ENCODE peak calls at places on chromosomes 12 and 14, in seven cellular contexts. Z, E, X, V, Q, W and F are unnamed samples.

GRCh38 chr12:101021911-101022388 is 188.1 kb downstream of the SLC5A8 start:
- DNase-seq in Q (no peak), E (no peak), Z (no peak), X (no peak), V (no peak), W (peak; percentile 88), F (no peak)

GRCh38 chr14:31752867-31753661 is 191.9 kb downstream of the NUBPL start:
- DNase-seq in V (no peak), E (no peak), X (no peak), Z (no peak), Q (no peak), W (no peak), F (no peak)

GRCh38 chr12:89390802-89391673 is 38.7 kb upstream of the DUSP6 start:
- DNase-seq in Z (no peak), Q (no peak), X (no peak), W (peak; percentile 62), E (no peak), V (no peak), F (no peak)

GRCh38 chr12:121981456-121981855 is 40.2 kb upstream of the BCL7A start:
- DNase-seq in X (no peak), W (no peak), Q (no peak), V (no peak), E (no peak), Z (no peak), F (no peak)

GRCh38 chr12:95700316-95700785 is 90.2 kb downstream of the NTN4 start:
- DNase-seq in V (no peak), E (no peak), Z (no peak), X (no peak), Q (no peak), W (peak; percentile 52), F (no peak)

GRCh38 chr14:76754586-76754985 is 6.7 kb upstream of the VASH1 start:
- DNase-seq in E (no peak), Q (no peak), V (no peak), W (no peak), Z (no peak), X (no peak), F (no peak)

GRCh38 chr12:114885501-114885900 is 201.5 kb upstream of the TBX3 start:
- DNase-seq in V (no peak), Q (no peak), X (no peak), E (no peak), W (no peak), Z (no peak), F (no peak)

GRCh38 chr12:58575281-58575680 is 345.0 kb downstream of the LRIG3 start:
- DNase-seq in Q (no peak), W (peak; percentile 61), Z (no peak), X (no peak), V (no peak), E (no peak), F (no peak)

GRCh38 chr12:3300833-3301401 is 190.1 kb upstream of the PRMT8 start:
- DNase-seq in Z (no peak), Q (no peak), X (no peak), V (no peak), E (no peak), W (no peak), F (no peak)

GRCh38 chr12:69189378-69189978 is 49.9 kb upstream of the CPSF6 start:
- DNase-seq in X (no peak), E (no peak), Z (no peak), Q (no peak), W (no peak), V (no peak), F (no peak)

GRCh38 chr12:85457026-85457425 is 177.0 kb downstream of the ALX1 start:
- DNase-seq in X (no peak), W (no peak), Q (no peak), V (no peak), E (no peak), Z (no peak), F (no peak)

GRCh38 chr12:90124914-90125313 is 416.3 kb upstream of the ATP2B1 start:
- DNase-seq in Z (no peak), W (no peak), V (no peak), E (no peak), X (no peak), Q (no peak), F (no peak)

GRCh38 chr12:26723379-26724308 is 109.3 kb downstream of the ITPR2 start:
- DNase-seq in Z (no peak), E (no peak), W (peak; percentile 79), Q (no peak), V (no peak), X (no peak), F (no peak)

GRCh38 chr12:26724309-26724702 is 108.7 kb downstream of the ITPR2 start:
- DNase-seq in E (no peak), V (no peak), Z (no peak), W (no peak), Q (no peak), X (no peak), F (no peak)

GRCh38 chr12:26715232-26715631 is 117.8 kb downstream of the ITPR2 start:
- DNase-seq in X (no peak), W (no peak), E (no peak), Q (no peak), V (no peak), Z (no peak), F (no peak)

GRCh38 chr12:26721800-26722199 is 111.2 kb downstream of the ITPR2 start:
- DNase-seq in Z (no peak), X (no peak), E (no peak), Q (no peak), V (no peak), W (no peak), F (no peak)

DNA sequence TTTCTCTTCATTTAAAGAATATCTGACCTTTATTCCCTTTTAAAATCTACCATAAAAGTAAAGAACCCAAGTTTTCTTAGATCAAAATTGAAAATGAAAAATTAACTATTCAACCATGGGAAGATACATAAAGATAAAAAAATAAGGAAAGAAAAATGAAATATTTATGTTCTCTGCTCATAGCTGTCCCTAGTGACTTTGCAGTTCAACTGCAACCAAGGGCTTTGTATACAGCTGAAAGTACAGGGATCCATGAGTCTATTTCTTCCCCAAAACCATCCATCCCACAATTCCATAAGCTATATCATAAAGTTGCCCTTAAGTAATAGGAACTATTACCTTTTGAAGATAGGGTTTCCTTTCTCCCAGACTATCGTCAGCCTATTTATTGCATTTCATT is 113.1 kb downstream of the ITPR2 start:
- DNase-seq in Z (no peak), X (no peak), V (no peak), E (no peak), Q (no peak), W (no peak), F (no peak)
- TF ChIP-seq CTCF in Z (no peak), X (no peak), V (peak; percentile 32), E (peak; percentile 68), Q (peak; percentile 62), W (peak; percentile 31), F (no peak)

GRCh38 chr14:70086685-70087379 is 101.9 kb downstream of the SLC8A3 start:
- DNase-seq in V (peak; percentile 22), E (peak; percentile 72), Q (no peak), W (peak; percentile 68), X (no peak), Z (no peak), F (no peak)
- TF ChIP-seq CTCF in V (peak; percentile 60), E (peak; percentile 85), Q (peak; percentile 77), W (peak; percentile 61), X (peak; percentile 7), Z (no peak), F (peak; percentile 53)

DNA sequence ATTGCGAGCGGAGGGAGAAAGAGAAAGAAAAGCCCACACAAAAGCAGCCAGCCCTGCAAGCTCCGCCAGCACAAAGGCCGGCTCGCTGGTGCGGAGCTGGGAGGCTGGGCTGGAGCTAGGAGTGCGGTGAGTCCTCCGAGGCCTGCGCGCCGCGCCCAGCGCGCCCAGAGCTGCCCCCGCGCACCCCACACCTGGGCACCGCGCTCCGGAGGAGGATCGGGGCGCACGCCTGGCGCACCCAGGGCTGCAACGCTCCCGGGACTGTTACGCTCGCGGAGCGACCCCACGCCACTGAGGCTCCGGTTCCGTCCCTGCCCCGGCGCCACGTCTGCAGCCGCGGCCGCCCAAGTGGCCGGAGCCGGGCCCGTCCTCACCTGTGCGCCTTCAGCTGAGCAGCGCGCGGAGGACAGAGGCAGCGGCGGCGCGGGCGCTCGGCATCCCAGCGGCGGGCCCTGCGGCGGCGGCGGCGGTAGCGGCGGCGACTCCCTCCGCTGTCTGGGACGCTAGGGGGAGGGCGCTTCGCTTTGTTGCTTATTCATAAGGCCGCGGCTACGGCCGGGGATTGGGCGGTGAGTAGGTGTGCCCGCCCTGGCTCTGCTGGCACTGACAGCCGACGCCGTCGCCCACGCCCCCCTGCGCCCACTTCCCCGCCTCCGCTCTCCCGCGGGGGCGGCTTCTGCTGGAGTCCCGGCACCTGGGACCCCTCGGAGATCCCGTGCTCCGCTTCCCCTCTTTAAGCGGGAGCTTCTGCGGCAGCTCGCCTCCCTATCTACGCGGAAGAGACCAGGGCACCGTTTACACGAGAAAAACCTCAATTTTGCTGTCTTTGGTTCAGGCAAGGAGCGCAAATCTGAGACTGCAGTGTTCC is at the start of gene ARMH4:
- DNase-seq in Q (peak; percentile 85), Z (peak; percentile 85), W (peak; percentile 80), X (peak; percentile 86), V (peak; percentile 85), E (peak; percentile 96), F (peak; percentile 79)
- TF ChIP-seq CTCF in Q (peak; percentile 45), Z (no peak), W (no peak), X (no peak), V (no peak), E (peak; percentile 48), F (no peak)

GRCh38 chr12:64450057-64450640 is 1.8 kb upstream of the TBK1 start:
- DNase-seq in W (no peak), V (no peak), E (no peak), Q (no peak), X (no peak), Z (no peak), F (no peak)

GRCh38 chr12:64450711-64451486 is 1.0 kb upstream of the TBK1 start:
- DNase-seq in Z (no peak), W (peak; percentile 16), X (no peak), E (peak; percentile 76), V (peak; percentile 28), Q (no peak), F (no peak)

GRCh38 chr12:64452559-64453329 is 824 bp downstream of the TBK1 start:
- DNase-seq in V (peak; percentile 53), Z (no peak), Q (no peak), X (no peak), W (peak; percentile 85), E (no peak), F (no peak)

GRCh38 chr12:64456119-64456518 is 4.2 kb downstream of the TBK1 start:
- DNase-seq in E (no peak), W (no peak), Z (no peak), Q (no peak), V (no peak), X (no peak), F (no peak)

DNA sequence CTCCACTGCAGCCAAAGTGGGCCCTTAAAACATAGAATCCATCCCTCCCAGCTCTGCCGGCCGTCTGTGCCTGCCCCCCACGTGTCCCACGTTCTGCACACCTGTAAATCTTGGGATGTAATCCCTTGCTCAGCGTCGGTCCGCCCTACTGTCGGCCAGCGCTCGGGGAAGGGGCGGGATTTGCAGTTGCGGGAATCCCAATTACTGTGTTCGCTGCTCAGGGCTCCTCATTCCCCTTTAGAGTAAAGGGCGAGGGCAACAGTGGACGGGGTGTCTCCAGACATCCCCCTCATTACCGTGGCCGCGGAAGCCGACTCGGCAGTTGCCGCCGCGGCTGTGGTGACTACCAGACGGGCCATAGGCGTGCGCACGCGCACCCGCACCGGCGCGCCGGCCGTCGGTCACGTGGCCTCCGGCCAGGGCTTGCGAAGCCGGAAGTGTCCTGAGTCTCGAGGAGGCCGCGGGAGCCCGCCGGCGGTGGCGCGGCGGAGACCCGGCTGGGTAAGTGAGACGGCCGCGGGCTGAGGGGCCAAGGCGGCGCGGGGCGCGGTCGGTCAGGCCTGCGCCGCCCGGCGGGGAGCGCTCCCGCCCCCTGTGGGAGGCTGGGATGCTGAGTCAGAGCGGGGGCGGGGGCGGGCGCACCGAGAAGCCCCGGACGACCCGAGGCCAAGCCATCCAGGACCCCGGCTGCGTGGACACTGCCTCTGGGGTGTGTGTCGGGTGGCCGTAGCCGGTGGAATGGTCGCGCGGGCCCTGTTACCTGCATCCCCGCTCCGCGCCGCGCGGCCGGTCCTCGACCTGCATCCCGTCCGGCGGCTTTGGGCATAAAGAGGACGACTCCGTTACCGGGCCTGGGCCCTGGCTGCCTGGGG is at the start of gene TBK1:
- DNase-seq in X (peak; percentile 93), V (peak; percentile 96), Q (peak; percentile 95), E (peak; percentile 98), W (peak; percentile 89), Z (peak; percentile 91), F (peak; percentile 43)
- TF ChIP-seq CTCF in X (no peak), V (peak; percentile 12), Q (peak; percentile 38), E (peak; percentile 38), W (no peak), Z (no peak), F (no peak)